ENCODE peak calls at places on chromosomes 11 and 22, in eight cellular contexts. N, R, O, U, B, C, V and P are unnamed samples.

GRCh38 chr11:104076455-104076854 is 40.0 kb downstream of the DDI1 start:
- DNase-seq in N (peak; percentile 24), R (no peak), O (no peak), U (no peak), B (no peak), C (no peak), V (no peak), P (no peak)

GRCh38 chr22:37043828-37044538 is 7.6 kb upstream of the KCTD17 start:
- DNase-seq in N (peak; percentile 45), R (peak; percentile 64), O (peak; percentile 45), U (peak; percentile 68), B (peak; percentile 89), C (no peak), V (peak; percentile 58), P (no peak)

GRCh38 chr22:44738347-44738715 is 14.0 kb upstream of the ARHGAP8 start:
- DNase-seq in N (peak; percentile 23), R (no peak), O (no peak), U (no peak), B (no peak), C (no peak), V (peak; percentile 44), P (no peak)

GRCh38 chr22:40041738-40042137 is 47.0 kb downstream of the FAM83F start:
- DNase-seq in N (no peak), R (no peak), O (no peak), U (no peak), B (peak; percentile 24), C (no peak), V (no peak), P (no peak)

GRCh38 chr11:10134975-10135481 is 159.0 kb downstream of the SBF2 start:
- DNase-seq in N (no peak), R (no peak), O (no peak), U (no peak), B (no peak), C (no peak), V (no peak), P (no peak)

GRCh38 chr22:31861226-31861840 is 83.0 kb upstream of the YWHAH start:
- DNase-seq in N (no peak), R (no peak), O (no peak), U (no peak), B (no peak), C (no peak), V (no peak), P (peak; percentile 24)

GRCh38 chr22:46078241-46079092 is 71.9 kb upstream of the PPARA start:
- DNase-seq in N (peak; percentile 84), R (no peak), O (no peak), U (no peak), B (peak; percentile 76), C (peak; percentile 69), V (peak; percentile 57), P (peak; percentile 84)

GRCh38 chr22:30502153-30502552 is 3.3 kb downstream of the SEC14L4 start:
- DNase-seq in N (no peak), R (no peak), O (no peak), U (no peak), B (no peak), C (no peak), V (no peak), P (no peak)

GRCh38 chr11:64233913-64234839 is at the start of gene VEGFB:
- DNase-seq in N (peak; percentile 55), R (peak; percentile 74), O (peak; percentile 68), U (peak; percentile 78), B (peak; percentile 94), C (no peak), V (peak; percentile 58), P (peak; percentile 57)

GRCh38 chr11:71998649-71999310 is at the start of gene IL18BP:
- DNase-seq in N (no peak), R (no peak), O (no peak), U (peak; percentile 57), B (peak; percentile 90), C (no peak), V (no peak), P (no peak)

GRCh38 chr11:3926458-3927095 is 71.1 kb downstream of the STIM1 start:
- DNase-seq in N (peak; percentile 34), R (no peak), O (no peak), U (no peak), B (no peak), C (no peak), V (no peak), P (peak; percentile 38)

GRCh38 chr11:121119444-121119843 is 18.4 kb downstream of the TECTA start:
- DNase-seq in N (no peak), R (no peak), O (no peak), U (no peak), B (no peak), C (no peak), V (peak; percentile 23), P (no peak)

GRCh38 chr11:109696191-109696897 is 274.4 kb downstream of the C11orf87 start:
- DNase-seq in N (peak; percentile 48), R (no peak), O (no peak), U (no peak), B (peak; percentile 35), C (no peak), V (no peak), P (peak; percentile 28)

GRCh38 chr11:5767056-5767455 is 13.0 kb downstream of the OR52N4 start:
- DNase-seq in N (peak; percentile 15), R (no peak), O (no peak), U (no peak), B (no peak), C (no peak), V (no peak), P (no peak)

GRCh38 chr22:40178417-40179409 is 988 bp downstream of the TNRC6B start:
- DNase-seq in N (peak; percentile 77), R (peak; percentile 27), O (peak; percentile 33), U (no peak), B (peak; percentile 77), C (no peak), V (peak; percentile 68), P (peak; percentile 55)

GRCh38 chr11:73414977-73415492 is 38.8 kb downstream of the RELT start:
- DNase-seq in N (peak; percentile 77), R (no peak), O (no peak), U (no peak), B (no peak), C (peak; percentile 55), V (peak; percentile 90), P (peak; percentile 71)

GRCh38 chr11:31805037-31805628 is 6.0 kb downstream of the PAX6 start:
- DNase-seq in N (peak; percentile 52), R (peak; percentile 40), O (no peak), U (no peak), B (no peak), C (no peak), V (no peak), P (no peak)

GRCh38 chr22:17647996-17648395 is 9.4 kb downstream of the BCL2L13 start:
- DNase-seq in N (no peak), R (no peak), O (no peak), U (no peak), B (no peak), C (no peak), V (peak; percentile 5), P (no peak)

GRCh38 chr22:37827056-37827455 is 3.9 kb downstream of the GALR3 start:
- DNase-seq in N (peak; percentile 14), R (no peak), O (no peak), U (no peak), B (no peak), C (no peak), V (no peak), P (peak; percentile 34)

DNA sequence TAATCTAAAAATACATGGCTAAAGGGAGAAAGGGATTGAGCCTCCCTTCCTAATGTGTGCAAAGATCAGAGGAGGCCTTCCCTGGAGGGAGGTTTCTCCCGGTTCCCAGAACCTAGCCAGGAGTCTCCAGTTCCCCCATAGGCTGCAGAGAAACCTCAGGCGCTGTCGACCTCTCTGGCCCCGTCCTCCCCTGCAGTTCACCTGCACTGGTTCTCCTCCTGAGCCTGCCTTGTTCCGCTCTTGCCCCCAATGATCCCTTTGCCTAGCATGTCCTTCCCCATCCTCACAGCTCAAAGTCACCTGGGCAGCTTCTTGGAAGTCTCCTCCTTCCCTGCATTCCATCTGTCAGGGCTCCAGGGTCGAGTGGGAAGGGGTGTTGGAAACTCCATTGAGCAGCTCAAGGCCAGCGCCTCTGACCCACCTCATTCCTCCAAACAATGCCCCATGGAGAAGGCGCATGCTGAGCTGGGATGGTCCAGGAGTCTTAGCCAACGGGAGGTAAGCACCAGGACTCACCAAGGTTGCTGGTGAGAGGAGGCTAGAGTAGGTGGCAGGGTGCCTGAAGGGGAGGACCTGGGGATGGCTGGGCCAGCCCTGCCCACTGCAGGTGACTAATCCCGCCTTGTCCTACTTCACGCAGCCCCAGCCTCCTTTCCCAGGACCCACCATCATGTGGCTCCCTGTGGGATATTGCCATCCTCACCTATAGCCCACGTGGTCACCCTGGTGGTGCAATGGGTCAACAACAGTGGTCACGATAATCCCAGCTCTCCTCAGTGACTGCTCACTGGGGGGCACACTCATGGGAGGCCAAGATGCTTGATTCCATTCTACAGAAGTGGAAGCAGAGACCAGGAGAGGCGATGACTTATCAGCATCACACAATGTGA is 15.4 kb downstream of the RSPH14 start:
- DNase-seq in N (no peak), R (no peak), O (no peak), U (no peak), B (no peak), C (no peak), V (no peak), P (no peak)
- TF ChIP-seq CTCF in N (no peak), R (no peak), O (no peak), U (no peak), B (no peak), C (no peak), V (no peak), P (no peak)

GRCh38 chr11:15493066-15493465 is 378.3 kb downstream of the INSC start:
- DNase-seq in N (peak; percentile 61), R (no peak), O (no peak), U (no peak), B (no peak), C (no peak), V (peak; percentile 77), P (no peak)
- TF ChIP-seq CTCF in N (no peak), R (no peak), O (no peak), U (no peak), B (no peak), C (no peak), V (no peak), P (no peak)

GRCh38 chr22:27151407-27151806 is 494.0 kb downstream of the MIAT start:
- DNase-seq in N (no peak), R (no peak), O (no peak), U (no peak), B (no peak), C (no peak), V (no peak), P (no peak)
- TF ChIP-seq CTCF in N (no peak), R (no peak), O (no peak), U (no peak), B (no peak), C (no peak), V (no peak), P (no peak)

DNA sequence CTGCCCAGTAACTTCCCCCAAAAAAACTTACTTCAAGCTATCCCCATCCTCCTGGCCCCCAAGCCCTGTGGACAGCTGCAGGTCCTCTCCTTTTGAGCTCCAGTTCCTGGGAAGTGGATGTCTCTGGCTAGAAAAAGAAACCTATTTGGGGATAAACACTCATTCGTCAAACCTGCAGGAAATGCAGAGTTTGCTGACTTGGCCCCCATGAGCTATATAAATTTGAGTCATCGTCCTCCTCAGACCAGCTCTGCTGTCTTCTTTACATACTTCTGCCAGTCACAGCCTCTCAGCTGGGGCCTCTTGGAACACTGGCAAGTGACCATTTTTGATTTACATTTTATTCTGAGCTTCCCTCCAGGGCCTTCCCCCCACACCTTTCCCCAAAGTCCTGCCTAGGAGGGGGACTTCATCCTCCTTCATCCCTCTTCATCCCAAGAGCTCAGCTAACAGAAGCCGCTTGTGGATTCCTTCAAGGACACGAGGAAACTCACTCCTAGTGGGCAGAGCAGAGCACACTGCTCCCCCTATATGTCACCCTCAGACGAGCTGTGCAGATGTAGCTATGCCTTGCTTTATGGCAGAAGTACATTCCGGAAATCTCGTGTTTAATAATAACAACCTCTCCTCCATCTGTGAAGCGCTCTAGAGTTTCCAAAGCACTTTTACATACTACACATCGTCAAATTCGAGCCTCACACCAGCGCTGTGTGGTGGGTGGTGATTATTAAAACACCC is 131.8 kb downstream of the FEZ1 start:
- DNase-seq in N (peak; percentile 64), R (no peak), O (no peak), U (no peak), B (no peak), C (no peak), V (peak; percentile 28), P (peak; percentile 32)
- TF ChIP-seq CTCF in N (no peak), R (no peak), O (no peak), U (no peak), B (no peak), C (no peak), V (peak; percentile 39), P (peak; percentile 32)